ENCODE peak calls at places on chromosomes 2 and 18, in five cellular contexts. One of them, this sample, is unnamed.
A peak's percentile ranks its signal among the peaks of the same experiment; 100 is the strongest.

GRCh38 chr2:8511868-8512612 is 169.8 kb upstream of the ID2 start:
- DNase-seq in right cardiac atrium: peak; percentile 10
- DNase-seq in stromal cell of bone marrow: peak; percentile 67
- DNase-seq in Right ventricle myocardium superior: no peak
- DNase-seq in midbrain: no peak
- DNase-seq in this sample: peak; percentile 18

GRCh38 chr2:29749843-29750242 is 171.5 kb downstream of the ALK start:
- DNase-seq in right cardiac atrium: no peak
- DNase-seq in stromal cell of bone marrow: no peak
- DNase-seq in Right ventricle myocardium superior: no peak
- DNase-seq in midbrain: no peak
- DNase-seq in this sample: no peak

GRCh38 chr2:108927936-108928659 is 60.9 kb downstream of the EDAR start:
- DNase-seq in right cardiac atrium: no peak
- DNase-seq in stromal cell of bone marrow: peak; percentile 41
- DNase-seq in Right ventricle myocardium superior: no peak
- DNase-seq in midbrain: peak; percentile 26
- DNase-seq in this sample: peak; percentile 38

GRCh38 chr2:156340818-156341481 is 8.4 kb upstream of the NR4A2 start:
- DNase-seq in right cardiac atrium: no peak
- DNase-seq in stromal cell of bone marrow: no peak
- DNase-seq in Right ventricle myocardium superior: no peak
- DNase-seq in midbrain: peak; percentile 70
- DNase-seq in this sample: no peak

GRCh38 chr2:83967854-83968253 is 491.2 kb downstream of the SUCLG1 start:
- DNase-seq in right cardiac atrium: no peak
- DNase-seq in stromal cell of bone marrow: no peak
- DNase-seq in Right ventricle myocardium superior: no peak
- DNase-seq in midbrain: no peak
- DNase-seq in this sample: no peak

GRCh38 chr2:10647886-10648605 is 41.7 kb downstream of the NOL10 start:
- DNase-seq in right cardiac atrium: no peak
- DNase-seq in stromal cell of bone marrow: no peak
- DNase-seq in Right ventricle myocardium superior: no peak
- DNase-seq in midbrain: no peak
- DNase-seq in this sample: no peak

GRCh38 chr18:8669571-8669970 is 35.8 kb upstream of the MTCL1 start:
- DNase-seq in right cardiac atrium: no peak
- DNase-seq in stromal cell of bone marrow: no peak
- DNase-seq in Right ventricle myocardium superior: no peak
- DNase-seq in midbrain: no peak
- DNase-seq in this sample: no peak

GRCh38 chr18:42038936-42039335 is 83.9 kb downstream of the PIK3C3 start:
- DNase-seq in right cardiac atrium: no peak
- DNase-seq in stromal cell of bone marrow: peak; percentile 59
- DNase-seq in Right ventricle myocardium superior: no peak
- DNase-seq in midbrain: no peak
- DNase-seq in this sample: no peak

GRCh38 chr2:239820836-239821693 is 204.1 kb downstream of the NDUFA10 start:
- DNase-seq in right cardiac atrium: peak; percentile 71
- DNase-seq in stromal cell of bone marrow: no peak
- DNase-seq in Right ventricle myocardium superior: peak; percentile 76
- DNase-seq in midbrain: no peak
- DNase-seq in this sample: no peak

GRCh38 chr2:162123806-162124758 is 28.0 kb downstream of the GCG start:
- DNase-seq in right cardiac atrium: no peak
- DNase-seq in stromal cell of bone marrow: peak; percentile 32
- DNase-seq in Right ventricle myocardium superior: no peak
- DNase-seq in midbrain: peak; percentile 50
- DNase-seq in this sample: no peak

GRCh38 chr2:8522682-8523081 is 159.2 kb upstream of the ID2 start:
- DNase-seq in right cardiac atrium: peak; percentile 29
- DNase-seq in stromal cell of bone marrow: no peak
- DNase-seq in Right ventricle myocardium superior: peak; percentile 41
- DNase-seq in midbrain: no peak
- DNase-seq in this sample: no peak

GRCh38 chr18:43277164-43277600 is at the start of gene SYT4:
- DNase-seq in right cardiac atrium: peak; percentile 63
- DNase-seq in stromal cell of bone marrow: peak; percentile 49
- DNase-seq in Right ventricle myocardium superior: peak; percentile 36
- DNase-seq in midbrain: peak; percentile 68
- DNase-seq in this sample: no peak

GRCh38 chr2:155100261-155100660 is 401.8 kb downstream of the KCNJ3 start:
- DNase-seq in right cardiac atrium: no peak
- DNase-seq in stromal cell of bone marrow: no peak
- DNase-seq in Right ventricle myocardium superior: no peak
- DNase-seq in midbrain: no peak
- DNase-seq in this sample: no peak

GRCh38 chr2:198975779-198976178 is 482.0 kb downstream of the SATB2 start:
- DNase-seq in right cardiac atrium: no peak
- DNase-seq in stromal cell of bone marrow: no peak
- DNase-seq in Right ventricle myocardium superior: no peak
- DNase-seq in midbrain: no peak
- DNase-seq in this sample: no peak

GRCh38 chr18:50051288-50051687 is 143.7 kb downstream of the MYO5B start:
- DNase-seq in right cardiac atrium: no peak
- DNase-seq in stromal cell of bone marrow: no peak
- DNase-seq in Right ventricle myocardium superior: no peak
- DNase-seq in midbrain: no peak
- DNase-seq in this sample: no peak

GRCh38 chr18:11783716-11784331 is 67.4 kb upstream of the CHMP1B start:
- DNase-seq in right cardiac atrium: no peak
- DNase-seq in stromal cell of bone marrow: no peak
- DNase-seq in Right ventricle myocardium superior: no peak
- DNase-seq in midbrain: no peak
- DNase-seq in this sample: no peak

GRCh38 chr18:31603335-31603734 is 11.7 kb downstream of the TTR start:
- DNase-seq in right cardiac atrium: no peak
- DNase-seq in stromal cell of bone marrow: peak; percentile 51
- DNase-seq in Right ventricle myocardium superior: no peak
- DNase-seq in midbrain: no peak
- DNase-seq in this sample: no peak

GRCh38 chr2:20882466-20883170 is 59.7 kb upstream of the LDAH start:
- DNase-seq in right cardiac atrium: no peak
- DNase-seq in stromal cell of bone marrow: no peak
- DNase-seq in Right ventricle myocardium superior: no peak
- DNase-seq in midbrain: no peak
- DNase-seq in this sample: no peak

GRCh38 chr2:6973895-6974545 is 56.8 kb downstream of the RNF144A start:
- DNase-seq in right cardiac atrium: no peak
- DNase-seq in stromal cell of bone marrow: no peak
- DNase-seq in Right ventricle myocardium superior: no peak
- DNase-seq in midbrain: no peak
- DNase-seq in this sample: no peak

GRCh38 chr2:714005-714741 is 37.0 kb upstream of the TMEM18 start:
- DNase-seq in right cardiac atrium: no peak
- DNase-seq in stromal cell of bone marrow: peak; percentile 19
- DNase-seq in Right ventricle myocardium superior: no peak
- DNase-seq in midbrain: peak; percentile 28
- DNase-seq in this sample: peak; percentile 36

GRCh38 chr2:15638720-15639119 is 47.1 kb downstream of the DDX1 start:
- DNase-seq in right cardiac atrium: no peak
- DNase-seq in stromal cell of bone marrow: peak; percentile 37
- DNase-seq in Right ventricle myocardium superior: no peak
- DNase-seq in midbrain: no peak
- DNase-seq in this sample: no peak

GRCh38 chr18:12420831-12421421 is 13.2 kb downstream of the PRELID3A start:
- DNase-seq in right cardiac atrium: peak; percentile 56
- DNase-seq in stromal cell of bone marrow: no peak
- DNase-seq in Right ventricle myocardium superior: no peak
- DNase-seq in midbrain: no peak
- DNase-seq in this sample: no peak

GRCh38 chr2:9102861-9103662 is 99.6 kb upstream of the MBOAT2 start:
- DNase-seq in right cardiac atrium: no peak
- DNase-seq in stromal cell of bone marrow: no peak
- DNase-seq in Right ventricle myocardium superior: no peak
- DNase-seq in midbrain: no peak
- DNase-seq in this sample: no peak

GRCh38 chr18:21997207-21998143 is 171.9 kb upstream of the GATA6 start:
- DNase-seq in right cardiac atrium: no peak
- DNase-seq in stromal cell of bone marrow: no peak
- DNase-seq in Right ventricle myocardium superior: no peak
- DNase-seq in midbrain: peak; percentile 17
- DNase-seq in this sample: no peak

GRCh38 chr2:102848366-102848839 is 86.6 kb downstream of the TMEM182 start:
- DNase-seq in right cardiac atrium: peak; percentile 96
- DNase-seq in stromal cell of bone marrow: peak; percentile 75
- DNase-seq in Right ventricle myocardium superior: peak; percentile 93
- DNase-seq in midbrain: peak; percentile 81
- DNase-seq in this sample: peak; percentile 30

This sample was measured in H54.